ENCODE peak calls at places on chromosomes 12 and 14, in five cellular contexts. G is choroid plexus epithelial cell, L is endothelial cell, V is mesothelial cell of epicardium, Q is brain microvascular endothelial cell. S is an unnamed sample.
A peak's percentile ranks its signal among the peaks of the same experiment; 100 is the strongest.

GRCh38 chr14:61965030-61965745 is 203.0 kb downstream of the SNAPC1 start:
- DNase-seq in G (peak; percentile 89), L (no peak), V (no peak), Q (peak; percentile 75), S (peak; percentile 64)

GRCh38 chr12:13164859-13165577 is 31.5 kb upstream of the EMP1 start:
- DNase-seq in V (no peak), L (no peak), Q (no peak), G (no peak), S (no peak)

GRCh38 chr12:119544780-119545625 is 48.6 kb upstream of the TMEM233 start:
- DNase-seq in V (peak; percentile 77), Q (peak; percentile 68), G (peak; percentile 89), L (peak; percentile 78), S (peak; percentile 71)

GRCh38 chr12:15757553-15758255 is 31.5 kb downstream of the EPS8 start:
- DNase-seq in V (no peak), G (peak; percentile 91), Q (peak; percentile 91), L (no peak), S (peak; percentile 99)

GRCh38 chr14:100810861-100811461 is 15.0 kb upstream of the MEG3 start:
- DNase-seq in V (no peak), L (no peak), G (no peak), Q (no peak), S (no peak)

GRCh38 chr12:21893924-21894323 is 47.3 kb downstream of the ABCC9 start:
- DNase-seq in G (no peak), L (no peak), Q (no peak), V (no peak), S (no peak)

GRCh38 chr12:79275631-79276030 is 411.1 kb downstream of the SYT1 start:
- DNase-seq in G (peak; percentile 96), Q (peak; percentile 33), L (no peak), V (no peak), S (no peak)

GRCh38 chr12:107330901-107331431 is 237.6 kb upstream of the CRY1 start:
- DNase-seq in G (no peak), V (no peak), L (no peak), Q (no peak), S (no peak)

GRCh38 chr12:116201908-116202307 is 75.6 kb downstream of the MED13L start:
- DNase-seq in L (no peak), Q (peak; percentile 16), V (no peak), G (peak; percentile 58), S (peak; percentile 41)

GRCh38 chr12:6662602-6662905 is 365 bp downstream of the ING4 start:
- DNase-seq in G (no peak), Q (no peak), L (no peak), V (no peak), S (no peak)

GRCh38 chr14:88992011-88992410 is 167.6 kb downstream of the TTC8 start:
- DNase-seq in Q (no peak), L (no peak), G (no peak), V (no peak), S (no peak)

GRCh38 chr12:13080276-13080675 is 23.2 kb downstream of the GSG1 start:
- DNase-seq in V (no peak), L (no peak), Q (no peak), G (no peak), S (no peak)

GRCh38 chr14:55430024-55430690 is 10.3 kb downstream of the TBPL2 start:
- DNase-seq in L (peak; percentile 19), Q (peak; percentile 60), G (peak; percentile 92), V (no peak), S (peak; percentile 87)

GRCh38 chr12:3280967-3281366 is 203.8 kb downstream of the TSPAN9 start:
- DNase-seq in L (no peak), G (no peak), V (no peak), Q (no peak), S (no peak)

GRCh38 chr12:123019841-123020138 is 39.3 kb downstream of the ARL6IP4 start:
- DNase-seq in G (no peak), Q (no peak), L (no peak), V (no peak), S (no peak)

GRCh38 chr12:12714276-12715001 is 2.7 kb upstream of the CDKN1B start:
- DNase-seq in Q (no peak), G (peak; percentile 61), V (no peak), L (peak; percentile 16), S (no peak)

GRCh38 chr12:74732801-74733200 is 195.2 kb downstream of the ATXN7L3B start:
- DNase-seq in Q (no peak), L (no peak), G (no peak), V (no peak), S (no peak)

DNA sequence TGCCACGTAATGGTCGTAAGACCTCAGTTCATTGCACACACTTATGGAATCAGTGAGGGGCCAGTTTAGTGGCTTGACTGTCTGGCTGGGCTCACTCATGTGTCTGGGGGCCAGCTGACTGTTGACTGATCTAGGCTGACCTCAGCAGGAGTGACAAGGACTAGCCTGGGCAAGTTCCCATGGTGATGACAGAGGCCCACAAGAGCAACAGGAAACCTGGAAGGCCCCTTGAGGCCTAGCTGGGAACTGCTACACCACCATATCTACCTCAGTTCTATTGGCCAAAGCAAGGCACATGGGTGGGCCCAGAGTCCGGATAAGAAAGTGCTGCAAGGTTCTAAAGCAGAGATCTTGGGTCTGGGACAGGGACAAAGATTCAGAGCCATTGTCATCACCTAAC is 21.3 kb upstream of the RFLNA start:
- DNase-seq in L (peak; percentile 40), Q (peak; percentile 47), G (peak; percentile 47), V (no peak), S (peak; percentile 64)
- TF ChIP-seq CTCF in L (peak; percentile 42), Q (peak; percentile 60), G (peak; percentile 47), V (no peak), S (peak; percentile 36)

DNA sequence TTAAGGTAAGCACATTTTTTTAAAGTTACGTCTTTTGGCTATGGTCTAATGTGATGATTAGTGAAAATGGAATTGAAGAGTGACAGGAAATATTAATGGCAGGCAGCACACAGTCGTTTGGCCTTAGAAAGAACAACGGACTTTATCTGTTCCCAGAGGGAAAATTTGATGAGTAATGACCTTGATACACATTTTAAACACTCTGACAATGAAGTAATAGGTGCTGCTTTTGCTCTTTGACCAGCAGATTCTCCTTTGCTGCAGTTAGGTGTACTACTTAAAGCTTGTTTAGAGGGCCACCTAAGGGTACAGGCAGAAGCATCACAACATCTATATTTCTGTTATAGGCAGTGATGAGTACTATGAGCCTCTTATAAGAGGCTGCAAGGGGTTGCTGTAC is 27.1 kb upstream of the RNU6-8 start:
- DNase-seq in G (peak; percentile 32), L (no peak), Q (no peak), V (no peak), S (peak; percentile 68)
- TF ChIP-seq CTCF in G (peak; percentile 6), L (no peak), Q (no peak), V (no peak), S (no peak)

GRCh38 chr14:39025250-39025809 is 77.7 kb downstream of the SEC23A start:
- DNase-seq in G (no peak), V (no peak), Q (no peak), L (no peak), S (no peak)
- TF ChIP-seq CTCF in G (no peak), V (no peak), Q (no peak), L (no peak), S (no peak)

GRCh38 chr14:82366803-82367202 is 833.1 kb upstream of the SEL1L start:
- DNase-seq in G (no peak), L (no peak), V (no peak), Q (no peak), S (no peak)
- TF ChIP-seq CTCF in G (no peak), L (no peak), V (no peak), Q (no peak), S (no peak)

GRCh38 chr12:112539221-112539620 is 120.5 kb downstream of the PTPN11 start:
- DNase-seq in Q (no peak), L (no peak), V (no peak), G (no peak), S (no peak)
- TF ChIP-seq CTCF in Q (no peak), L (no peak), V (no peak), G (no peak), S (peak; percentile 2)

GRCh38 chr12:100401660-100402059 is 44.8 kb downstream of the SLC17A8 start:
- DNase-seq in G (peak; percentile 76), V (no peak), Q (peak; percentile 2), L (no peak), S (peak; percentile 54)

GRCh38 chr12:100399095-100399494 is 42.2 kb downstream of the SLC17A8 start:
- DNase-seq in V (no peak), L (no peak), Q (no peak), G (no peak), S (no peak)

GRCh38 chr12:100403446-100403845 is 46.6 kb downstream of the SLC17A8 start:
- DNase-seq in L (no peak), G (peak; percentile 44), V (no peak), Q (peak; percentile 7), S (peak; percentile 9)

GRCh38 chr12:100404769-100405407 is 48.0 kb downstream of the SLC17A8 start:
- DNase-seq in Q (peak; percentile 41), L (peak; percentile 66), V (no peak), G (peak; percentile 46), S (peak; percentile 67)
- TF ChIP-seq CTCF in Q (peak; percentile 73), L (peak; percentile 80), V (no peak), G (peak; percentile 57), S (peak; percentile 74)